ENCODE peak calls at places on chromosomes 5 and 9, in six cellular contexts. N, C, L, K, O and E are unnamed samples.

GRCh38 chr5:64722588-64722987 is 32.3 kb downstream of the SHISAL2B start:
- DNase-seq in N (no peak), C (no peak), L (no peak), K (no peak), O (no peak), E (no peak)

GRCh38 chr5:36457511-36458260 is 148.7 kb upstream of the SLC1A3 start:
- DNase-seq in N (peak), C (no peak), L (no peak), K (no peak), O (no peak), E (no peak)

GRCh38 chr5:117010574-117010973 is 436.0 kb upstream of the SEMA6A start:
- DNase-seq in N (no peak), C (no peak), L (no peak), K (no peak), O (no peak), E (no peak)

GRCh38 chr9:134178781-134179551 is 14.6 kb upstream of the RNU6ATAC start:
- DNase-seq in N (peak), C (no peak), L (no peak), K (peak), O (peak), E (peak)

GRCh38 chr5:1295650-1296037 is 776 bp upstream of the TERT start:
- DNase-seq in N (no peak), C (no peak), L (no peak), K (peak), O (no peak), E (peak)

GRCh38 chr5:93300945-93301344 is 280.1 kb downstream of the NR2F1-AS1 start:
- DNase-seq in N (no peak), C (no peak), L (no peak), K (no peak), O (no peak), E (no peak)

GRCh38 chr9:2109066-2109650 is 94.0 kb downstream of the SMARCA2 start:
- DNase-seq in N (peak), C (no peak), L (no peak), K (no peak), O (no peak), E (no peak)

GRCh38 chr9:95981741-95982390 is 106.4 kb downstream of the ERCC6L2 start:
- DNase-seq in N (no peak), C (no peak), L (peak), K (no peak), O (no peak), E (no peak)

GRCh38 chr5:149675467-149676201 is 54.5 kb upstream of the PPARGC1B start:
- DNase-seq in N (no peak), C (peak), L (no peak), K (no peak), O (no peak), E (peak)

GRCh38 chr5:149526855-149527590 is 24.2 kb downstream of the CSNK1A1 start:
- DNase-seq in N (peak), C (no peak), L (no peak), K (no peak), O (no peak), E (no peak)

GRCh38 chr5:79157289-79157688 is 45.7 kb downstream of the BHMT start:
- DNase-seq in N (no peak), C (no peak), L (no peak), K (no peak), O (no peak), E (no peak)

GRCh38 chr9:136095028-136095494 is at the start of gene NACC2:
- DNase-seq in N (peak), C (peak), L (no peak), K (no peak), O (peak), E (peak)

GRCh38 chr5:33509036-33509435 is 68.3 kb downstream of the TARS1 start:
- DNase-seq in N (no peak), C (no peak), L (no peak), K (no peak), O (no peak), E (no peak)

GRCh38 chr5:163696270-163696887 is 191.0 kb downstream of the MAT2B start:
- DNase-seq in N (peak), C (peak), L (peak), K (no peak), O (peak), E (peak)

GRCh38 chr9:135612981-135613910 is 26.1 kb downstream of the GLT6D1 start:
- DNase-seq in N (no peak), C (no peak), L (no peak), K (no peak), O (no peak), E (no peak)

GRCh38 chr9:114413909-114414308 is 26.1 kb upstream of the AKNA start:
- DNase-seq in N (peak), C (no peak), L (no peak), K (no peak), O (no peak), E (no peak)

GRCh38 chr9:125906144-125906543 is 159.0 kb downstream of the PBX3 start:
- DNase-seq in N (peak), C (no peak), L (no peak), K (no peak), O (no peak), E (no peak)

GRCh38 chr9:125902224-125902623 is 155.1 kb downstream of the PBX3 start:
- DNase-seq in N (peak), C (no peak), L (no peak), K (no peak), O (no peak), E (no peak)

GRCh38 chr9:125906893-125907292 is 159.7 kb downstream of the PBX3 start:
- DNase-seq in N (no peak), C (no peak), L (no peak), K (no peak), O (no peak), E (no peak)

GRCh38 chr9:125902865-125903512 is 155.8 kb downstream of the PBX3 start:
- DNase-seq in N (no peak), C (no peak), L (no peak), K (no peak), O (peak), E (no peak)

GRCh38 chr9:125904155-125904841 is 157.1 kb downstream of the PBX3 start:
- DNase-seq in N (no peak), C (no peak), L (no peak), K (no peak), O (peak), E (peak)
- H3K4me3 ChIP-seq in N (no peak), C (no peak), L (no peak), K (no peak), O (peak), E (no peak)

DNA sequence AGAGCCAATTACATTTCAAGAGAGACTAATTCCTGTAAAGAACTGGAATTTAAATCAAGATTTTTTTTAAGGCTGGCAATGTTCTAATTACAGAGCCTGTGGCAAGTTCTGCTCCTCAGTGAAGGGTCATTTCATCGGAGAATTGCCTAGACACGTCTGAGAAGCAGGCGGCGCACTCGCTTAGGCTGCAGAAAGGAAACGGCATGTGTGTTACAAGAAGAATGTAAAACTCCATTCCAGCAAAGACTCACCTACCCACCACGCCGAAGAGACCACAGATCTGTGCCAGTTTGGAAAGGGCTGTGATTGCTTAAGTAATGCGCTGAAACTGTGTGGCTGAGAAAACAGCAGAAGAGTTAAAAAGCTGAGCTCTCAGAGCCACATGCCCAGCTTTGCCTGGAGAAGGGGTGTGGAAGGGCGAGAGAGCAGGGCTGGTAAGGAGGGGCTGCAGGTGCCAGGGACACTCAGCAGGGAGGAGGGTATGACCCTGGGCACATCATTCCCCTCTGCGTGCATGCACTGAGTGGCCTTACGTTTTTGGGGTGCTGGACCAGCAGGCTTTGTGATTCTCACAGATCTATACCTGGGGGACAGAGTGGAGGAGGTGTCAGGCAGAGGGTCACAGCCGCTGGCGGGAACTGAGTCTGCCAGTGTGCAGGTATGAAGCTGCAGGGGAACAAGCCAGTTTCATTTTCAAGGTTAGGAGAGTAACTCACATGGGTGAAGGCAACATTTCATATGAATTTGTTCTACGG is 17.8 kb upstream of the SLC25A51 start:
- DNase-seq in N (peak), C (peak), L (peak), K (peak), O (no peak), E (no peak)
- TF ChIP-seq CTCF in N (peak), C (no peak), L (no peak), K (no peak), O (no peak), E (no peak)

DNA sequence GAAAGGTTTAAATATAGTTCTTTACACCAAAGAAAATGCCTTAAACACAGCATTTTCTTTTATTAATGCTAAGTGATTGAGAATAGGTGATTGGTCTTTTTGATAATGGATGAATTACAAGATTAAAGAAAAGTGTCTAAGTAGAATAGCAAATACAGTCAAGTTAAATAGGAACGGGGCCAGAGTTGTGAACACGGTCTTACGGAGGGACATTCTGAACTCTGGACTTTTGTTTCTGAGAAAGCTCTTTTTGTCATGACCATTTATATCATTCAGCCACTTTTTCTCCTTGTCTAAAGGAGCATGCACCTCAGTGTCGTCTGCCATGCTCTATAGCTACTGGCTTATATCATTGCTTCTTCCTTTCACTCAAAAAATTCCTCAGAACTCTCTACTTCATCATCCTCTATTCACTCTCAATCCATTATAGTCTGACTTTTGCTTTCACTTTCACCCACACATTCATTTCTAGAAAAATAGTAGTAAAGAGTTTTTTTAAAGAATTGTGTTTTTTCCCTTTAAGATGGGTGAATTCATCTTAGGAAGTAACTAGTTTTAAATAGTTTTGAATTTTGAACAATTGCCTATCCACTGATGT is 263.0 kb upstream of the FBXL7 start:
- DNase-seq in N (no peak), C (no peak), L (peak), K (no peak), O (no peak), E (no peak)
- H3K4me3 ChIP-seq in N (no peak), C (peak), L (no peak), K (no peak), O (no peak), E (no peak)

DNA sequence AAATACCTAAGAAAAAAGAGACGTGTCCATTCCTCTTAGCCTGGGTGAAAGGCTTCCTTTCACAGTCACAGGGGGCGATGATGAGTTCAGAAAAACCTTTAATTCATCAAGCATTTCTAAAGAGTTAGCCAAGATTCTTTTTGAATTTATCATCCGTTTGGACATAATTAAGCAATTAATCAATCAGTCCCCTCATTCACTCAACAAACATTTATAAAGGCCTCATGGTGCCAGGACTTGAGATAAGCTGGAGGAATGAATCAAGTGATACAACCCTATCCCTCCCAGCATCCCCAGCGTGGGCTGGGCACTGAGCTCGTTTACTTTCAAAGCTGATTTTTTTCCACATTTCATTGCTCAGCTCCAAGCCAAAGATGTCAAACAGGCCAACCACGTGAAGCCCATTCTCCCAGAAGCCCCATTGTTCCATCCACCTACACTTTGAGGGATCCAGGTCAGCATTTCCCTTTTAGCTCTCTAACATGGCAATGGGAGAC is 140.5 kb downstream of the SLIT3 start:
- DNase-seq in N (peak), C (no peak), L (no peak), K (no peak), O (no peak), E (no peak)
- TF ChIP-seq CTCF in N (peak), C (no peak), L (no peak), K (no peak), O (no peak), E (no peak)

DNA sequence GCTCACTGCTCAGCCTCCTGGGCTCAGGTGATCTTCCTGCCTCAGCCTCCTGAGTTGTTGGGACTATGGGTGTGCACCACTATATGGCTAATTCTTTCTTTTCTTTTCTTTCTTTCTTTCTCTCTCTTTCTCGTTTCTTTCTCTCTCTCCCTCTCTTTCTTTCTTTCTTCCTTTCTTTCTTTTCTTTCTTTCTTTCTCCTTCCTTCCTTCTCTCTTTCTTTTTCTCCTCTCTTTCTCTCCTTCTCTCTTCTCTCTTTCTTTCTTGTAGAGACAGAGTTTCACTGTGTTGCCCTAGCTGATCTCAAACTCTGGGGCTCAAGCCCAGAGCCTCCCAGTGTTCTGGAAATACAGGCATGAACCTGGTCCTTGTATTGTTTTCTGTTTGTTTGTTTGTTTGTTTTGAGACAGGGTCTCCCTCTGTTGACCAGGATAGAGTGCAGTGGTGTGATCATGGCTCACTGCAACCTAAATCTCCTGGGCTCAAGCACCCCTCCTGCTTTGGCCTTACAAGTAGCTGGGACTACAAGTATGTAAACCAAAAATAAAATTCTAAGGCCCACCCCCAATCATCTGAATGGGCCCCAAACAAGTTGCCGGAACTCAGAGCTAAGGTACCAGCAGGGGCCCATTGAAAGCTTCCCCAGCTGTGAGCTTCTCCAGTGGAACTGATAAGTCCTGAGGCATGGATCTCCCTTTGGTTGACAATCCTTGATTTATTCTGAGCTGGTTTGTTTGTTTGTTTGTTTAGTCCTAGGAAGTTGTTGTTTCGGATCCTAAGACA is 11.9 kb upstream of the BTF3 start:
- DNase-seq in N (no peak), C (no peak), L (no peak), K (no peak), O (no peak), E (no peak)
- H3K4me3 ChIP-seq in N (no peak), C (no peak), L (no peak), K (no peak), O (no peak), E (no peak)

DNA sequence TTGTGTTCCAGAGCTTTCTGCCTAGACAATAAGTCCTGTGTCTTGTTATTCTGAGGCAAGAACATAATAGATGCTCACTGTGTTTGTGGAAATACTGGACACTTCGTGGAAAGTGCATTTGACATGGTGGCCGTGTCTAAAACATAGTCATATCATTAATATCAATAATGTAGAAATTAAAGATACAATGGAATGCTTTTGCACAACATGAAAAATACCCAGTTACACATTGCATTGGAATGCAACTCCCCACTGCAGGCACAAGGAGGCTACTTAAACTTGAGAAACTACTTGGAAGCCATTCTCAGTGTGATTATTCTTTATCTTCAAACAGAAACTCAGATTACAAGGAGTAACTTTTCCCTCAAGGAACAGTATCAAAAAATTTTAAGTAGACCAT is 145.3 kb upstream of the ZNF462 start:
- DNase-seq in N (peak), C (no peak), L (no peak), K (no peak), O (no peak), E (peak)
- TF ChIP-seq CTCF in N (peak), C (no peak), L (no peak), K (no peak), O (no peak), E (no peak)

DNA sequence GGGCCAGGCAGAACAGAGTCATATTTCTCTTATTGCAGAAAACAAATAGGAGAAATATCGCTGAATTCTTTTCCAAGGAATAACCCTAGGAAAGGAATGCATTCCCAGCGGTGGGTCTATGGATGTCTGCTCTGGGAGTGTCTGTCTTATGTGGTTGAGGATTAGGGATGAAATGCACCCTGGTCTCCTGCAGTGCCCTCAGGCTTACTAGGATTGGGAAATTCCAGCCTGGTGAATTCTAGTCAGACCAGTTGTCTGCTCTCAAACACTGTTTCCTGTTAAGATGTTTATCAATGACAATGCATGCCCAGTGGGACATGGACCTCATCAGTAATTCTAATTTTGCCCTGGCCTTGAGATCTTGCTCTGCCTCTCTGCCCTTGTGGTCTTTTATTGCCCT is 136.1 kb upstream of the ELAVL2 start:
- DNase-seq in N (no peak), C (no peak), L (no peak), K (no peak), O (no peak), E (no peak)
- H3K4me3 ChIP-seq in N (no peak), C (no peak), L (no peak), K (no peak), O (no peak), E (no peak)

GRCh38 chr5:59358005-59358404 is 535.5 kb downstream of the PDE4D start:
- DNase-seq in N (no peak), C (no peak), L (no peak), K (no peak), O (no peak), E (no peak)

GRCh38 chr5:59358497-59358896 is 535.0 kb downstream of the PDE4D start:
- DNase-seq in N (peak), C (no peak), L (no peak), K (no peak), O (peak), E (no peak)

GRCh38 chr5:59354811-59355210 is 538.7 kb downstream of the PDE4D start:
- DNase-seq in N (no peak), C (no peak), L (no peak), K (no peak), O (no peak), E (no peak)

GRCh38 chr5:59357421-59357977 is 536.0 kb downstream of the PDE4D start:
- DNase-seq in N (no peak), C (peak), L (no peak), K (no peak), O (no peak), E (no peak)

GRCh38 chr5:59356813-59357381 is 536.6 kb downstream of the PDE4D start:
- DNase-seq in N (no peak), C (peak), L (no peak), K (no peak), O (peak), E (no peak)
- TF ChIP-seq CTCF in N (no peak), C (no peak), L (no peak), K (no peak), O (no peak), E (no peak)

GRCh38 chr9:37623267-37623666 is 27.5 kb upstream of the FRMPD1 start:
- DNase-seq in N (no peak), C (no peak), L (no peak), K (no peak), O (no peak), E (no peak)

GRCh38 chr9:37620386-37620785 is 28.0 kb upstream of the TOMM5 start:
- DNase-seq in N (no peak), C (no peak), L (no peak), K (no peak), O (no peak), E (no peak)

GRCh38 chr9:37621299-37621934 is 29.0 kb upstream of the TOMM5 start:
- DNase-seq in N (no peak), C (no peak), L (no peak), K (no peak), O (no peak), E (no peak)

GRCh38 chr9:37624073-37624472 is 26.7 kb upstream of the FRMPD1 start:
- DNase-seq in N (no peak), C (no peak), L (no peak), K (no peak), O (no peak), E (no peak)

GRCh38 chr9:37622462-37622861 is 28.3 kb upstream of the FRMPD1 start:
- DNase-seq in N (peak), C (no peak), L (no peak), K (no peak), O (no peak), E (no peak)
- H3K4me3 ChIP-seq in N (no peak), C (no peak), L (no peak), K (no peak), O (no peak), E (no peak)